ENCODE peak calls at places on chromosomes 12 and 14, in five cellular contexts. K is mammary epithelial cell, V is left ventricle myocardium inferior, W is Peyer's patch, N is K562. F is an unnamed sample. For H3K9me3 and H3K4me1, the result is how much of the 10 kb centered on the place peaks cover.

GRCh38 chr12:67025543-67026114 is 243.5 kb upstream of the CAND1 start:
- DNase-seq in K (peak), V (no peak), N (peak), W (peak), F (peak)

GRCh38 chr14:102086346-102086971 is 385 bp downstream of the HSP90AA1 start:
- DNase-seq in V (peak), K (peak), N (peak), W (peak), F (peak)

GRCh38 chr14:32077081-32078029 is at the start of gene ARHGAP5:
- DNase-seq in V (no peak), N (no peak), W (peak), K (no peak), F (peak)

GRCh38 chr12:62468394-62468793 is 1.8 kb downstream of the MON2 start:
- DNase-seq in K (no peak), N (no peak), W (no peak), V (no peak), F (no peak)

GRCh38 chr12:64663019-64663418 is 52.7 kb downstream of the RASSF3 start:
- DNase-seq in N (no peak), W (no peak), V (no peak), K (peak), F (no peak)

GRCh38 chr14:91878274-91878673 is 10.9 kb upstream of the TC2N start:
- DNase-seq in N (no peak), V (no peak), K (no peak), W (no peak), F (no peak)

GRCh38 chr14:79256311-79256879 is 954.9 kb downstream of the DIO2 start:
- DNase-seq in W (no peak), K (no peak), N (no peak), V (no peak), F (no peak)

GRCh38 chr14:68789002-68789797 is 3.7 kb downstream of the ZFP36L1 start:
- DNase-seq in V (peak), N (peak), K (peak), W (peak), F (peak)

GRCh38 chr12:93624595-93625294 is 52.3 kb downstream of the SOCS2 start:
- DNase-seq in K (peak), N (peak), V (no peak), W (no peak), F (no peak)

GRCh38 chr12:94140556-94140955 is 7.8 kb upstream of the PLXNC1 start:
- DNase-seq in N (peak), W (peak), K (no peak), V (no peak), F (peak)

GRCh38 chr12:44774815-44775411 is 101.2 kb downstream of the NELL2 start:
- DNase-seq in K (peak), W (peak), V (no peak), N (peak), F (peak)

GRCh38 chr12:124636138-124636968 is 68.9 kb upstream of the NCOR2 start:
- DNase-seq in W (peak), V (no peak), N (peak), K (peak), F (peak)

GRCh38 chr12:120515496-120515895 is 13.5 kb downstream of the COQ5 start:
- DNase-seq in W (no peak), N (no peak), K (no peak), V (no peak), F (no peak)

GRCh38 chr12:125552223-125552747 is 487.1 kb downstream of the AACS start:
- DNase-seq in V (no peak), K (no peak), N (no peak), W (no peak), F (no peak)

GRCh38 chr12:2845280-2845679 is 10.4 kb upstream of the NRIP2 start:
- DNase-seq in N (no peak), V (peak), K (no peak), W (no peak), F (no peak)

GRCh38 chr12:98745578-98746391 is 100.7 kb downstream of the APAF1 start:
- DNase-seq in N (no peak), V (no peak), W (no peak), K (no peak), F (no peak)

GRCh38 chr14:100782516-100783320 is 43.2 kb upstream of the MEG3 start:
- DNase-seq in N (no peak), W (no peak), K (no peak), V (no peak), F (no peak)

GRCh38 chr12:91467686-91468085 is 285.1 kb upstream of the DCN start:
- DNase-seq in N (no peak), W (no peak), K (no peak), V (no peak), F (no peak)

GRCh38 chr12:108881953-108882352 is 2.1 kb downstream of the DAO start:
- DNase-seq in W (no peak), V (no peak), K (peak), N (no peak), F (no peak)

GRCh38 chr12:2083561-2083960 is 30.8 kb downstream of the CACNA1C start:
- DNase-seq in V (no peak), W (no peak), K (no peak), N (no peak), F (no peak)

GRCh38 chr12:121036810-121037326 is 2.2 kb downstream of the OASL start:
- DNase-seq in W (no peak), K (peak), N (no peak), V (no peak), F (peak)

GRCh38 chr12:130975116-130975515 is 21.4 kb downstream of the ADGRD1 start:
- DNase-seq in V (no peak), N (no peak), K (no peak), W (no peak), F (no peak)

GRCh38 chr12:17588968-17589367 is 501.0 kb downstream of the RERGL start:
- DNase-seq in K (peak), V (no peak), W (no peak), N (no peak), F (no peak)

GRCh38 chr14:61838661-61839060 is 76.4 kb downstream of the SNAPC1 start:
- DNase-seq in K (no peak), W (no peak), N (no peak), V (no peak), F (no peak)

GRCh38 chr12:91896725-91897515 is 248.7 kb downstream of the BTG1 start:
- DNase-seq in N (no peak), W (no peak), K (no peak), V (no peak), F (no peak)

GRCh38 chr12:112584266-112584722 is 165.5 kb downstream of the PTPN11 start:
- DNase-seq in W (no peak), N (peak), V (no peak), K (no peak), F (no peak)

GRCh38 chr12:5557906-5558305 is 126.0 kb downstream of the NTF3 start:
- DNase-seq in K (no peak), N (no peak), V (no peak), W (no peak), F (no peak)

GRCh38 chr14:105487986-105488777 is 1.5 kb downstream of the CRIP1 start:
- DNase-seq in W (peak), N (no peak), V (peak), K (no peak), F (no peak)

GRCh38 chr14:50335989-50336391 is 23.9 kb downstream of the DMAC2L start:
- DNase-seq in K (no peak), W (no peak), V (peak), N (no peak), F (no peak)

GRCh38 chr12:22731231-22731630 is 106.3 kb downstream of the ETNK1 start:
- DNase-seq in N (no peak), K (no peak), W (no peak), V (no peak), F (no peak)

GRCh38 chr12:94971923-94972322 is 31.6 kb downstream of the NDUFA12 start:
- DNase-seq in N (no peak), K (no peak), V (no peak), W (no peak), F (no peak)

GRCh38 chr12:76784600-76785051 is 20.7 kb downstream of the ZDHHC17 start:
- DNase-seq in V (no peak), N (no peak), W (no peak), K (peak), F (no peak)

GRCh38 chr12:130483616-130484180 is 146.0 kb downstream of the PIWIL1 start:
- DNase-seq in N (no peak), V (no peak), W (no peak), K (no peak), F (no peak)

GRCh38 chr14:60563113-60563512 is 54.2 kb downstream of the SIX6 start:
- DNase-seq in V (no peak), W (no peak), K (no peak), N (no peak), F (no peak)

DNA sequence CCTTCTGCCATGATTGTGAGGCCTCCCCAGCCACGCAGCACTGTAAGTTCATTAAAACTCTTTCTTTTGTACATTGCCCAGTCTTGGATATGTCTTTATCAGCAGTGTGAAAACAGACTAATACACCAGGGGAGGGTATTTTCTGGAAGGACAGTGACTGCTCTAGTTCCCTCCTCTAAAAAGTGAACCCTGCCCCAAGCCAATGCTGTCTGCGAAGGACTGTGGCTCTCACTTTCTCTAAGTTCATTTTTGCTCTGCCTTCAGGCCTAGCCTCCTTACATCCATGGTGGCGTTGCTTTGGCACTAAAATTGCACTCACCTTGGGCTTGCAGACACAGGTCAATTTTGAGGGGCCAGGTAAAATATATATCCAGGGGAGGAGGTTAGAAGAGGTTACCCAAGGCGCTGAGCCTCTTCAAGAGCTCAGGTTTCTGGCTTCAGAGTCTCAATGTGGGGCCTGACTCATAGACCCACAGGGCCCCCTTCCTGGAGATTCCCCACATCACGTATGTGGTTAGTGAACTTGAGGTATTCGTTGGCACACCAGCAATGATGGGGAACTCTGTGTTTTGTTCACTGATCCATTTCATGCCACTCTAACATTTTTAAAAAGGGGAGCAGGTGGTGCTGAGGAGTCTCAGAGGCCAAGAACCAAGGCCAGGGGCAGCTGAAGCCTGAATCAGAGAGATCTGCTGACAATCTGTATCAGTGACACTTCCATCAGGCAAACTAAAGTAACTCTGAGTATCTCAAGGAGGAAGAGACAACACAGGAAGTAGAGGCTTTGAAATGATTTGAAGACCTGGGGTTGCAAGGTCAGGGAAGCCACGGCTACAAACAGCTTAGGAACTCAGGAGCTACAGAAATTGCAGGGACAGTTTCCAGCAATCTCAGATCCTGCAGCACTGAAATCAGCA is 323.3 kb downstream of the VRK1 start:
- DNase-seq in V (no peak), N (no peak), W (peak), K (no peak), F (no peak)
- H3K9me3 ChIP-seq in V (under half), N (under half), W (under half), K (under half), F (under half)

GRCh38 chr14:22492601-22493000 is 96.4 kb downstream of the DAD1 start:
- DNase-seq in W (peak), N (no peak), V (no peak), K (no peak), F (no peak)

GRCh38 chr14:22493143-22493542 is 95.9 kb downstream of the DAD1 start:
- DNase-seq in V (no peak), K (no peak), N (no peak), W (no peak), F (no peak)

GRCh38 chr14:22491683-22492483 is 97.1 kb downstream of the DAD1 start:
- DNase-seq in N (no peak), W (peak), V (no peak), K (no peak), F (no peak)

GRCh38 chr14:22494486-22495135 is 94.4 kb downstream of the DAD1 start:
- DNase-seq in V (no peak), K (no peak), W (peak), N (no peak), F (no peak)

GRCh38 chr14:22493753-22494152 is 95.3 kb downstream of the DAD1 start:
- DNase-seq in N (no peak), K (no peak), V (no peak), W (no peak), F (no peak)
- H3K4me3 ChIP-seq in N (no peak), K (no peak), V (no peak), W (no peak), F (peak)

DNA sequence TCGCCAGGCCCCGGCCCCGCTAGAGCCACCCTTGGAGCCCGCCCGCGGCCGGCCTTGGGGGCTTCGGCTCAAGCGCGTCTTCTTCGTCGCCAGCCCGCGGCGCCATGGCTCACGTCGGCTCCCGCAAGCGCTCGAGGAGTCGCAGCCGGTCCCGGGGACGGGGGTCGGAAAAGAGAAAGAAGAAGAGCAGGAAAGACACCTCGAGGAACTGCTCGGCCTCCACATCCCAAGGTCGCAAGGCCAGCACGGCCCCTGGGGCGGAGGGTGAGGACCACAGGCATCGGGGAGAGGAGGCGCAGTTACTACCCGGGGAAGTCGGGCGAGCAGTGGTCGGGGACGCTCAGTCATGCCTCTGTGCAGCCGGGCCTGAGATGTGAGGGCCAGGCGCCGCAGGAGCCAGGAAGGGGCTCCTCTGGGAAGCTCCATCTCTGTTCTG is 573 bp downstream of the ARL6IP4 start:
- DNase-seq in W (no peak), K (no peak), N (no peak), V (no peak), F (no peak)
- H3K4me1 ChIP-seq in W (half or more), K (under half), N (half or more), V (half or more), F (half or more)

GRCh38 chr12:34603382-34604035 is 581.2 kb downstream of the ALG10 start:
- DNase-seq in W (no peak), V (no peak), N (peak), K (no peak), F (no peak)

GRCh38 chr12:34600592-34601462 is 578.5 kb downstream of the ALG10 start:
- DNase-seq in W (no peak), N (peak), K (no peak), V (no peak), F (no peak)

GRCh38 chr12:34601689-34602088 is 579.4 kb downstream of the ALG10 start:
- DNase-seq in W (no peak), V (no peak), N (peak), K (no peak), F (no peak)

GRCh38 chr12:34604227-34604626 is 581.9 kb downstream of the ALG10 start:
- DNase-seq in K (no peak), V (no peak), W (no peak), N (peak), F (no peak)

DNA sequence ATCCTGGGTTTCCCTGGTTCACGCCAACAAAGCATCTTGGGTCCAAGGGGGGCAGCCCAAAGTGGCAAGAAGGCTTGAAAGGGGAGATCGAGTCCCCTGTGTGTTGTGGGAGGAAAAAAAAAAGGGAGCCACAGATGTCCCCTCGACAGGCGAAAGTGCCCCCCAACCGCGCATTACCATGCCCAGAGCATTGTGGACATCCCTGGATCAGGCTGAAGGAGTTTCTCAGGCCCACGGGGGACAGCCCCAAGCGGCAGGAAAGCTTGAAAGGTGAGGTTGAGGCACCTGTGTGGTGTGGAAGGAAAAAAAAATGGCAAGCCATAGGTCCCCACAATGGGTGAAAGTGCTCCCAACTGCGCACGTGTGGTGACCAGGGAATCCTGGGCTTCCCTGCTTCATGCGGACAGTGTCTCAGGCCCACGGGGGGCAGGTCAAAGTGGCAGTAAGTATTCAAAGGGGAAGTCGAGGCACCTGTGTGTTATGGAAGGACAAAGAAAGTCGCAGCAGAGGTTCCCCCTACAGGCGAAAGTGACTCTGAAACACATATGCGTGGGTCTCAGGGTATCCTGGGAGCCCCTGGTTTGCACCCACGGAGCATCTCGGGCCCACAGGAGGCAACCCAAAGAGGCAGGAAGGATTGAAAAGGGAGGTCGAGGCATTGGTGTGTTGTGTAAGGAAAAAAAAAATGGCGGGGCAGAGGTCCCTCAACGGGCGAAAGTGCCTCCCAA is 580.1 kb downstream of the ALG10 start:
- DNase-seq in K (no peak), W (no peak), N (no peak), V (no peak), F (no peak)
- H3K9me3 ChIP-seq in K (under half), W (under half), N (under half), V (half or more), F (under half)

DNA sequence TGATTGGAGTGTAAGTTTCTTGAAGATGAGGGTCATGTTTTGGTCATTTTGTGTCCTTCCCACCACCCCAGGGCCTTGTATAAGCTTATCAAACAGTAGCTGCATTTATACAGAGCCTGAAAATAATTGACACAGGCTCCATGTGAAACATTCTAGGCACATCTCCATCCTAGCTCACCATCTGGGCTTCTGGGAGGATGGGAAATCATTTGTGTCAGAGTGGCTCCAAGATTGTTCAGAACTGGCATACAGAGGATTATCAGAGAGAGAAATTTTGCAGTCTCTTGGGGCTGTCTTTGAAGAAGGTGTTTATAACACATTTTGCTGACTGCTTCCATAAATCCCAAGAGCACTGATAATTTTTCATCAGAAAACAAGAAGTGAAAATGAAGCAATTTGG is 150.9 kb downstream of the DACT1 start:
- DNase-seq in N (no peak), K (no peak), W (no peak), V (no peak), F (no peak)
- H3K4me3 ChIP-seq in N (no peak), K (no peak), W (no peak), V (no peak), F (no peak)

DNA sequence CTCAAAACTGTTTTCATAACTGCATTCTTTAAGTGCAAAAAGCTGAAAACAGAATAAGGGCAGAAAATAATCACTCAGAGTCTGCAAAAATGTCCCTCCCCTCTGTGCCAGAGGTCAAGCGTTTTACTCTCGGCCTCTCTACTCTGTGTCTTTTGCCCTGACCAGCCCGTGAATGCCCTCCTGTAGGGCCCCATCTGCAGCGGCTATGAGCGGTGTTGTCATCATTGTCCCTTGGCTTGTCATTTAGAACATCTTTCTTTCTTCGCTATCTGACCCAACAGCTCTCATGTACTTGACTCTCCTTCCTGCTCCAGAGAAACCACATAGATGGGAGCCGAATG is 21.7 kb downstream of the ELK3 start:
- DNase-seq in V (no peak), K (no peak), N (no peak), W (peak), F (no peak)
- H3K4me1 ChIP-seq in V (half or more), K (half or more), N (under half), W (under half), F (under half)

DNA sequence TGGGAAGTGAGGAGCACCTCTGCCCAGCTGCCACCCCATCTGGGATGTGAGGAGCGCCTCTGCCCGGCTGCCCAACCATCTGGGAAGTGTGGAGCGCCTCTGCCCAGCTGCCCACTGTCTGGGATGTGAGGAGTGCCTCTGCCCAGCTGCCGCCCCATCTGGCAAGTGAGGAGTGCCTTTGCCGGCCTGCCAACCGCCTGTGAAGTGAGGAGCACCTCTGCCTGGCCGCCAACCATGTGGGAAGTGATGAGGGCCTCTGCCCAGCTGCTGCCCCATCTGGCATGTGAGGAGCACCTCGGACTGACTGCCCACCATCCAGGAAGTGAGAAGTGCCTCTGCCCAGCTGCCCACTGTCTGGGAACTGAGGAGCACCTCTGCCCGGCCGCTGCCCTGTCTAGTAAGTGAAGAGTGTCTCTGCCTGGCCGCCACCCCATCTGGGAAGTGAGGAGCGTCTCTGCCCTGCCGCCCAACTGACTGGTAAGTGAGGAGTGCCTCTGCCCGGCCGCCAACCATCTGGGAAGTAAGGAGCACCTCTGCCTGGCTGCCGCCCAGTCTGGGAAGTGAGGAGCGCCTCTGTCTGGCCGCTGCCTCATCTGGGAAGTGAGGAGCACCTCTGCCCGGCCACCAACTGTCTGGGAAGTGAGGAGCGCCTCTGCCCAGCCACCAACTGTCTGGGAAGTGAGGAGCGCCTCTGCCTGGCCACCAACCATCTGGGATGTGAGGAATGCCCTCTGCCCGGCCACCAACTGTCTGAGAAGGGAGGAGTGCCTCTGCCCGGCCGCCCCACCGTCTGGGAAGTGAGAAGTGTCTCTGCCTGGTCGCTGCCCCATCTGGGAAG is 22.6 kb downstream of the FAR2 start:
- DNase-seq in K (no peak), N (no peak), W (no peak), V (no peak), F (no peak)
- H3K9me3 ChIP-seq in K (under half), N (under half), W (under half), V (under half), F (under half)

F was measured in CD8-positive, alpha-beta memory T cell.